ENCODE peak calls at places on chromosomes 7 and 10, in nine cellular contexts. C, B, D, E, X, T, J, N and L are unnamed samples.

GRCh38 chr7:19619122-19619521 is 89.7 kb downstream of the POLR1F start:
- DNase-seq in C (no peak), B (no peak), D (no peak), E (no peak), X (no peak), T (no peak), J (no peak), N (no peak), L (no peak)

GRCh38 chr10:116699049-116699782 is 43.1 kb downstream of the HSPA12A start:
- DNase-seq in C (peak), B (no peak), D (peak), E (no peak), X (no peak), T (no peak), J (no peak), N (no peak), L (no peak)

GRCh38 chr7:46257766-46258448 is 336.8 kb upstream of the IGFBP3 start:
- DNase-seq in C (no peak), B (no peak), D (no peak), E (no peak), X (no peak), T (no peak), J (no peak), N (peak), L (no peak)

GRCh38 chr10:124590216-124591122 is 128.8 kb downstream of the LHPP start:
- DNase-seq in C (no peak), B (no peak), D (no peak), E (peak), X (peak), T (no peak), J (peak), N (no peak), L (no peak)

GRCh38 chr7:46603780-46604725 is 683.0 kb upstream of the IGFBP3 start:
- DNase-seq in C (peak), B (peak), D (no peak), E (peak), X (peak), T (no peak), J (no peak), N (no peak), L (peak)

GRCh38 chr7:26426096-26426495 is 134.4 kb downstream of the SNX10 start:
- DNase-seq in C (no peak), B (no peak), D (no peak), E (no peak), X (no peak), T (no peak), J (no peak), N (no peak), L (no peak)

GRCh38 chr10:115432188-115432819 is 339.1 kb downstream of the ATRNL1 start:
- DNase-seq in C (no peak), B (no peak), D (no peak), E (no peak), X (no peak), T (no peak), J (no peak), N (no peak), L (peak)

GRCh38 chr10:90181251-90181691 is 479.9 kb downstream of the KIF20B start:
- DNase-seq in C (no peak), B (no peak), D (no peak), E (no peak), X (no peak), T (no peak), J (no peak), N (no peak), L (no peak)

GRCh38 chr10:128860574-128860973 is 606.5 kb upstream of the MGMT start:
- DNase-seq in C (no peak), B (no peak), D (no peak), E (no peak), X (no peak), T (no peak), J (no peak), N (no peak), L (no peak)

GRCh38 chr7:110568388-110568787 is 522.5 kb upstream of the LRRN3 start:
- DNase-seq in C (no peak), B (no peak), D (no peak), E (no peak), X (no peak), T (no peak), J (no peak), N (no peak), L (peak)

GRCh38 chr10:63976538-63976937 is 455.3 kb downstream of the REEP3 start:
- DNase-seq in C (peak), B (peak), D (peak), E (no peak), X (no peak), T (no peak), J (peak), N (peak), L (no peak)

GRCh38 chr7:151595702-151596340 is 76.1 kb upstream of the RHEB start:
- DNase-seq in C (no peak), B (no peak), D (no peak), E (no peak), X (no peak), T (no peak), J (no peak), N (no peak), L (peak)

GRCh38 chr10:58531084-58531695 is 18.5 kb downstream of the BICC1 start:
- DNase-seq in C (peak), B (peak), D (peak), E (no peak), X (no peak), T (no peak), J (no peak), N (peak), L (no peak)

GRCh38 chr7:159027091-159027802 is 117.4 kb downstream of the VIPR2 start:
- DNase-seq in C (no peak), B (peak), D (peak), E (no peak), X (no peak), T (no peak), J (peak), N (no peak), L (no peak)

GRCh38 chr10:113177936-113178335 is 227.9 kb downstream of the TCF7L2 start:
- DNase-seq in C (no peak), B (no peak), D (no peak), E (no peak), X (no peak), T (no peak), J (no peak), N (no peak), L (no peak)

GRCh38 chr7:99597762-99598501 is at the start of gene TMEM225B:
- DNase-seq in C (no peak), B (no peak), D (no peak), E (no peak), X (no peak), T (no peak), J (peak), N (no peak), L (no peak)

GRCh38 chr10:103273026-103273425 is 3.9 kb upstream of the INA start:
- DNase-seq in C (no peak), B (no peak), D (peak), E (no peak), X (peak), T (no peak), J (no peak), N (peak), L (no peak)

GRCh38 chr7:45001826-45002225 is 1.8 kb downstream of the CCM2 start:
- DNase-seq in C (no peak), B (no peak), D (no peak), E (no peak), X (no peak), T (no peak), J (no peak), N (no peak), L (no peak)

GRCh38 chr7:90552521-90552920 is 43.6 kb upstream of the CDK14 start:
- DNase-seq in C (no peak), B (no peak), D (no peak), E (no peak), X (no peak), T (no peak), J (no peak), N (peak), L (no peak)

GRCh38 chr7:992742-993607 is 10.0 kb downstream of the CYP2W1 start:
- DNase-seq in C (peak), B (peak), D (peak), E (peak), X (peak), T (peak), J (peak), N (peak), L (peak)

GRCh38 chr7:106542550-106543220 is 118.3 kb downstream of the CCDC71L start:
- DNase-seq in C (peak), B (peak), D (no peak), E (no peak), X (no peak), T (peak), J (peak), N (peak), L (peak)

GRCh38 chr7:85191383-85191782 is 4.5 kb upstream of the SEMA3D start:
- DNase-seq in C (no peak), B (no peak), D (no peak), E (no peak), X (no peak), T (no peak), J (peak), N (peak), L (peak)

GRCh38 chr7:108367314-108367713 is 88.9 kb downstream of the NRCAM start:
- DNase-seq in C (no peak), B (no peak), D (no peak), E (no peak), X (no peak), T (no peak), J (no peak), N (no peak), L (no peak)

GRCh38 chr7:75847707-75848106 is 31.1 kb upstream of the RHBDD2 start:
- DNase-seq in C (no peak), B (no peak), D (no peak), E (no peak), X (no peak), T (no peak), J (no peak), N (no peak), L (no peak)

GRCh38 chr7:75840029-75840428 is 26.4 kb upstream of the CCL24 start:
- DNase-seq in C (no peak), B (no peak), D (no peak), E (no peak), X (no peak), T (no peak), J (no peak), N (no peak), L (no peak)

GRCh38 chr7:75844158-75844557 is 30.6 kb upstream of the CCL24 start:
- DNase-seq in C (no peak), B (no peak), D (no peak), E (no peak), X (no peak), T (no peak), J (no peak), N (no peak), L (no peak)

GRCh38 chr7:75843470-75844116 is 30.0 kb upstream of the CCL24 start:
- DNase-seq in C (no peak), B (no peak), D (no peak), E (no peak), X (no peak), T (no peak), J (no peak), N (no peak), L (no peak)

GRCh38 chr7:75842836-75843446 is 29.3 kb upstream of the CCL24 start:
- DNase-seq in C (peak), B (no peak), D (no peak), E (no peak), X (no peak), T (no peak), J (no peak), N (peak), L (no peak)
- H3K4me3 ChIP-seq in C (no peak), B (no peak), D (no peak), E (no peak), X (no peak), T (no peak), J (no peak), N (peak), L (no peak)

DNA sequence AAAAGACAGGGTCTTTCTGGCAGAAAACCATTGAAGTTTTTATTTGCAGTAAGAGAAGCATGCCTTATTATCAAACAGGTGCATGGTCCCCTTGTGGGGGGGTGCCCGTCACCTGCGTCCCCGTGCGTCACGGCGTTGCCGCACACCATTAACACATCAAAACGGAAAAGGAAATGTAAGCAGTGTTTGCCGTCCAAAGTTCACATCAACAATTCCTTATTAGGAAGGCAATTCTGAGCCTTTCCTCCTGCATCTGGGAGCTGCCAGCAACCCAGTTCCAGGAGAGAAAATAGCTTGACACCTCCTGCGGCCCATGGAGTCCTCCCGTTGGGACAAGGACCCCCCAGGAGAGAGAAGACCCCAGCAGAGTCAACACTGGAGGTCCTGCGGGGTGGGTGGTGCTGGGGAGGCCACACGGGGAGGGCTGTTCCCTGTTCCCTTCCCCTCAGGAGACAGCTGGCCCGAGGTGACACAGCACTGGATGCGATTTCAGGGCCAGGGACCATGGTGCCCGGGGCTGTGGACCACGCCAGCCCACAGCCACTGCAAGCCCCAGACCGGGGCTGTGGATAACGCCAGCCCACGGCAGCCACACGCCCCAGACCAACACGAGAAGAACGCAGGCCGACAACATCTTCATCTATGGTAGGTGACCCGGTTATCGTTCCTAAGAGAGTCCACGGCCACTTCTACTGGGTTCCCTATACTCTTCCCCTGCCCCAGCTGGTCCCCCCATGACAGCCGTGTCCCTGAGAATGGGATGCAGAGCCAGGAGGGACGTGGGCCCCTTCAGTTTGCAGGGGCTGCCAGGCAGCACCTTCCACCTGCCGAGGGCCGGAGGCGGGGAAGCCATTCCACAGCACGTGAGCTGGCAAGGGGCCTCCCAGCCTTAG is 39.4 kb downstream of the DIP2C start:
- DNase-seq in C (no peak), B (peak), D (no peak), E (no peak), X (peak), T (no peak), J (peak), N (peak), L (no peak)
- H3K4me3 ChIP-seq in C (peak), B (peak), D (peak), E (peak), X (no peak), T (no peak), J (no peak), N (peak), L (no peak)

GRCh38 chr7:129779602-129780256 is 168.2 kb downstream of the NRF1 start:
- DNase-seq in C (no peak), B (no peak), D (no peak), E (no peak), X (no peak), T (no peak), J (peak), N (peak), L (peak)

GRCh38 chr7:129777195-129777844 is 165.8 kb downstream of the NRF1 start:
- DNase-seq in C (no peak), B (no peak), D (no peak), E (no peak), X (no peak), T (no peak), J (peak), N (no peak), L (no peak)

GRCh38 chr7:129777993-129778769 is 166.7 kb downstream of the NRF1 start:
- DNase-seq in C (no peak), B (no peak), D (no peak), E (no peak), X (no peak), T (no peak), J (peak), N (no peak), L (no peak)

GRCh38 chr7:129780257-129781127 is 169.0 kb downstream of the NRF1 start:
- DNase-seq in C (no peak), B (peak), D (no peak), E (no peak), X (no peak), T (peak), J (peak), N (peak), L (peak)

DNA sequence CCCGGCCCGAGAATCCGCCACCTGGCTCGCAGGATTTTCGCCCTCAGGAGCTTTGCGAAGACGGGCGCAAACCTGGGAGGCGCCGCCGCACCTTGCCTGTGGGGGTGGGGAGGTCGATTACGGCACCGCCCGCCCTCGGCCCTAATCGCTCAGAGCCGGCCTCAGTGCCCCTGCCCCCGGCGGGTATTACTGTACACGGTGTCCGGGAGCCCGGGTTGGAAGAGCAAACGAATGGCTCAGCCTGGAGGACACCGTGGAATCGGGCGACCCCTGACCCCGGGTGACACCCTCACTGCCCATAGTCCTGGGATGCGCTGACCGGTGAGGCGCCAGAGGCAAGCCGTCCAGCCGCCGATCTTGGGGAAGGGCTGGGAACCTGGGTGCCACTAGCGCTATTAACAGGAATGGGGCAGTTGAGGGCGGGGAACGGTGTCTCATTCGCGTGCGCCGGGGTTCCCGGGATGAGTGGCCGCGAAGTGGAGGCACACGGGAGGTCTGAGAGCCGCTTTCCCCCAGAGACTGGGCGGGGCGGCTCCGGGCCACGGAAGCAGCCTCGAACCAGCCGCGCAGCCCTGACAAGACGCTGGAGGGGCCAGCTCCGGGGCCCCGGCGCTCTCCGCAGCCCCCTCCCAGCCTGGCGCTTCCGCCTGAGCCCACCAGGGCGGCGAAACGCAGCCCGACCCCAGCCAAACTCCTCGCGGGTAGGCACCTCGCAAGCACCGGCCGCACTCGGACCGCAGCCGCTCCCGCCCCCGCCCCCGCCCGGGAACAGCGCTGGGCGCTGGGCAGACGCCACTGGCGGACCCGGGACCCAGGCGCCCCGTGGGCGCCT is 167.5 kb downstream of the NRF1 start:
- DNase-seq in C (no peak), B (peak), D (no peak), E (no peak), X (no peak), T (no peak), J (peak), N (peak), L (no peak)
- H3K4me3 ChIP-seq in C (peak), B (peak), D (peak), E (peak), X (peak), T (no peak), J (peak), N (peak), L (peak)

GRCh38 chr10:118638680-118639079 is 43.2 kb upstream of the PRLHR start:
- DNase-seq in C (no peak), B (no peak), D (no peak), E (no peak), X (no peak), T (no peak), J (no peak), N (no peak), L (no peak)

GRCh38 chr10:118642228-118642627 is 46.8 kb upstream of the PRLHR start:
- DNase-seq in C (no peak), B (no peak), D (no peak), E (no peak), X (no peak), T (no peak), J (no peak), N (no peak), L (no peak)
- H3K4me3 ChIP-seq in C (no peak), B (no peak), D (no peak), E (no peak), X (no peak), T (no peak), J (no peak), N (no peak), L (no peak)

DNA sequence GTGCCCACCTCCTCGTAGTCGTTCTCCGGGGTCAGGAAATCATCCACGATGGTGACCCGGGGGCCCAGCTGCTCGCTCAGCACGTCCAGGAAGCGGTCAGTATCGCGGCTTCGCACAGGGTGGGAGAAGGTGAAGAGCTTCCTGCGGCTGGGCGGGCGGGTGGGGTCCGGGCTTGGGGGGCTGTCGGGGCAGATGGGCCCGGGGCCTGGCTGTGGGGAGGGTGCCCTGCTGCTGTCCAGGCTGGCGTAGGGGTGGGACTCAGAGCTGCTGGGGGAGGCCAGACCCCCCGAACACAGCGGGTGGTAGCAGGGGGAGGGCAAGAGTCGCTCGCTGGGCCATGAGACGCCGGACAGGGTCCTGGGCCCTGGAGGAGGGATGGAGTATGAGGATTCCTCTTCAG is 42.3 kb downstream of the GRID2IP start:
- DNase-seq in C (no peak), B (no peak), D (no peak), E (no peak), X (no peak), T (no peak), J (peak), N (no peak), L (no peak)
- H3K4me3 ChIP-seq in C (no peak), B (no peak), D (no peak), E (no peak), X (no peak), T (no peak), J (no peak), N (no peak), L (no peak)

GRCh38 chr10:11448190-11448544 is 163.3 kb downstream of the USP6NL start:
- DNase-seq in C (no peak), B (no peak), D (no peak), E (no peak), X (no peak), T (no peak), J (peak), N (no peak), L (no peak)
- H3K4me3 ChIP-seq in C (no peak), B (no peak), D (no peak), E (no peak), X (no peak), T (no peak), J (no peak), N (no peak), L (no peak)

GRCh38 chr10:73649876-73650536 is 5.8 kb downstream of the SYNPO2L start:
- DNase-seq in C (no peak), B (no peak), D (no peak), E (peak), X (no peak), T (no peak), J (peak), N (peak), L (no peak)
- H3K4me3 ChIP-seq in C (peak), B (no peak), D (no peak), E (peak), X (no peak), T (no peak), J (no peak), N (no peak), L (no peak)

GRCh38 chr10:21649441-21649872 is 115.4 kb downstream of the MLLT10 start:
- DNase-seq in C (no peak), B (no peak), D (no peak), E (no peak), X (no peak), T (no peak), J (no peak), N (no peak), L (no peak)
- H3K4me3 ChIP-seq in C (no peak), B (no peak), D (no peak), E (no peak), X (no peak), T (no peak), J (no peak), N (no peak), L (no peak)